ENCODE peak calls at places on chromosomes 16 and 17, in five cellular contexts. E, V, M, H and B are unnamed samples.

GRCh38 chr16:24918641-24919040 is 72.9 kb downstream of the SLC5A11 start:
- DNase-seq in E (no peak), V (no peak), M (no peak), H (no peak), B (no peak)

GRCh38 chr17:54221499-54221898 is 398.8 kb downstream of the KIF2B start:
- DNase-seq in E (no peak), V (no peak), M (no peak), H (no peak), B (no peak)

GRCh38 chr17:63431939-63432804 is 13.9 kb downstream of the CYB561 start:
- DNase-seq in E (no peak), V (peak; percentile 66), M (peak; percentile 92), H (no peak), B (no peak)

GRCh38 chr17:41651625-41652460 is 27.5 kb upstream of the KRT17 start:
- DNase-seq in E (peak; percentile 84), V (no peak), M (peak; percentile 11), H (no peak), B (no peak)

GRCh38 chr16:89363621-89364393 is 126.6 kb downstream of the ANKRD11 start:
- DNase-seq in E (peak; percentile 50), V (peak; percentile 86), M (peak; percentile 21), H (no peak), B (peak; percentile 45)

GRCh38 chr17:28335959-28336871 is 654 bp downstream of the TNFAIP1 start:
- DNase-seq in E (peak; percentile 77), V (peak; percentile 94), M (peak; percentile 75), H (no peak), B (no peak)

GRCh38 chr17:54876656-54877195 is 23.9 kb upstream of the TOM1L1 start:
- DNase-seq in E (no peak), V (no peak), M (no peak), H (no peak), B (no peak)

GRCh38 chr16:89001117-89002027 is 24.4 kb upstream of the CBFA2T3 start:
- DNase-seq in E (no peak), V (no peak), M (no peak), H (no peak), B (no peak)

GRCh38 chr16:30526137-30526822 is at the start of gene ZNF768:
- DNase-seq in E (no peak), V (no peak), M (peak; percentile 94), H (no peak), B (peak; percentile 3)

DNA sequence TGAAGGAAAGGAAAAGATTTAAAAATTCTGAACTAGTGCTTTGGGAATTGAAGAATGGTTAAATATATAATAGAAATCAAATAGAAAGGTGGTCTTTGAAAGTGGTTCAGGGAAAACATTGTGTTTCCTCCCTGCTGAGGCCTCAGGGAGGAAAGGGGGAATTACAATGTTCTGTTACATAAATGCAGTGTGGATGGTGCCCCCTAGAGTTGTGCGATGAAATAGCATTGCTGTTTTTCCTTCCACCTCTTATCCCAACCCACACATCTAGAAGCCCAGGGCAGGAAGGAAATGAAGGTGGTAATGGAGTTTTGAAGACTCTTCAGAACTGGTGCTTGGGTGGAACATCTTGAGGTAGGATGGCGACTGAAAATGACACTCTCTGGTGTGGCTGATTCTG is 6.4 kb upstream of the TOX3 start:
- DNase-seq in E (no peak), V (no peak), M (no peak), H (no peak), B (no peak)
- TF ChIP-seq CTCF in E (no peak), V (no peak), M (no peak), H (no peak), B (no peak)

GRCh38 chr17:79218825-79219200 is 144.2 kb downstream of the ENGASE start:
- DNase-seq in E (no peak), V (no peak), M (peak; percentile 45), H (no peak), B (no peak)

GRCh38 chr17:79218175-79218824 is 143.7 kb downstream of the ENGASE start:
- DNase-seq in E (no peak), V (no peak), M (no peak), H (no peak), B (no peak)

GRCh38 chr17:79216826-79217225 is 142.2 kb downstream of the ENGASE start:
- DNase-seq in E (no peak), V (no peak), M (no peak), H (no peak), B (no peak)

GRCh38 chr17:79216391-79216790 is 141.8 kb downstream of the ENGASE start:
- DNase-seq in E (no peak), V (no peak), M (no peak), H (no peak), B (no peak)

GRCh38 chr17:79217473-79218135 is 143.0 kb downstream of the ENGASE start:
- DNase-seq in E (no peak), V (no peak), M (no peak), H (no peak), B (no peak)
- H3K27me3 ChIP-seq in E (peaks cover 7% of the 10 kb centered on the region), V (peaks cover 56% of the 10 kb centered on the region), M (peaks cover 3% of the 10 kb centered on the region), H (no peaks in the 10 kb centered on the region), B (peaks cover 52% of the 10 kb centered on the region)

GRCh38 chr16:35724551-35724950 is 2265.1 kb downstream of the TP53TG3F start:
- DNase-seq in E (no peak), V (no peak), M (no peak), H (no peak), B (no peak)

GRCh38 chr16:35730251-35730650 is 2270.8 kb downstream of the TP53TG3F start:
- DNase-seq in E (no peak), V (no peak), M (no peak), H (no peak), B (no peak)

GRCh38 chr16:35731341-35732040 is 2272.1 kb downstream of the TP53TG3F start:
- DNase-seq in E (no peak), V (no peak), M (no peak), H (no peak), B (no peak)

GRCh38 chr16:35725949-35726348 is 2266.5 kb downstream of the TP53TG3F start:
- DNase-seq in E (no peak), V (no peak), M (no peak), H (no peak), B (no peak)
- H3K27ac ChIP-seq in E (no peak overlapping the region), V (no peak overlapping the region), M (no peak overlapping the region), H (no peak overlapping the region), B (no peak overlapping the region)

DNA sequence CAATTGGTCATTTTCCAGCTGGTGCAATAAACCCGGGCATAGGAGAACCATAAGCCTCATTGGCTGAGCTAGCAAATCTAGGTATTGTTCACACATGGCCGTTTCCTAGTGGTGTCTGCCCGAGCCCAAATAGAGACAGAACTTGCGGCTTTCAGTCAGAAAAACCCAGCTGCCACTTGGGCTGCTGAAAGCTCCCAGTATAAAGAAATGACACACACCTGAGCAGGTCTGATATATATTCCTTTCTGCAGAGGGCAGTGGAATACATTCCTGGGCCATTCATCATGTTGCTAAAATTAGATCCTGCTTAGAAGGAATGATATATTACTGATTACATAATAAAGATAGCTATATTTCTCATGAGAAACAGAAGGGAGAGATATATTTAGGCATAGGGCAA is 83.9 kb upstream of the IRX5 start:
- DNase-seq in E (no peak), V (no peak), M (no peak), H (no peak), B (no peak)
- TF ChIP-seq CTCF in E (no peak), V (no peak), M (no peak), H (no peak), B (no peak)

DNA sequence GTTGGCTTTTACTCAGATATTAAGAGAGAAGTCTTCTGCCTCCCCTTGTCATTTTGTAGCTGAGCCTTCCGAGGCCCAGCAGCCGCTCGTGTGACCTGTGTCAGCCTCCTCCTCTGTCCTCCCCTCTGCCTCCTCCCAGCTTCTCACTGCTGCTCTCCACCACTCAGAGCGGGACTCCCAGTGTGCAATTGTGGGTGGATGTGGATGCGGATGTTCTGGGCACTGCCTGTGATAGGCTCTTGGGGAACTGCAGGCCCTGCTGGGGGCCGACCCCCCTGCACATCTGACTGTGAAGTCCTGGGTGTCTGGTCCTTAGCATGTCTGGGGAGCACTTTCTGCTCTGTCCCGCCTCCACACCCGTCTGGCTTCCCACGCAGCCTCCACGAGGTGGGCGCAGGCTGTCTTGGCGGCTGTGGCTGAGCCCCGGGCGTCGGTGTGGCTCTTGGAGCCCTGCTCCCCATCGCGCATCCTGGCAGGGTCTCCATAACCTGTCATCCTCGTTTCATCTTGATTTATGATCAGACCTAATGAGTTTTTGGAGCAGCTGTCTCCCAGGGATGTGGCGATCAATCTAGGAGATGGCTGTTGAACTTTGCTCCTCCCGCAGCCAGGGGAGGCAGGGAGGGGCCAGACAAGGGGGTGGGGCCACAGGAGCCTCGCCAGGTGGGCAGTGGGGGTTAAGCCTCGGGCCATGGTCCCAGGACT is 28.1 kb downstream of the GRIN2C start:
- DNase-seq in E (no peak), V (no peak), M (peak; percentile 60), H (no peak), B (no peak)
- H3K27me3 ChIP-seq in E (no peaks in the 10 kb centered on the region), V (no peaks in the 10 kb centered on the region), M (no peaks in the 10 kb centered on the region), H (no peaks in the 10 kb centered on the region), B (no peaks in the 10 kb centered on the region)

GRCh38 chr16:10870808-10871156 is 6.2 kb upstream of the CIITA start:
- DNase-seq in E (no peak), V (no peak), M (no peak), H (no peak), B (no peak)
- H3K27ac ChIP-seq in E (peak overlapping the region; percentile 9), V (no peak overlapping the region), M (peak overlapping the region; percentile 43), H (peak overlapping the region; percentile 16), B (no peak overlapping the region)

GRCh38 chr17:48070195-48070594 is 22.0 kb downstream of the NFE2L1 start:
- DNase-seq in E (no peak), V (no peak), M (no peak), H (no peak), B (no peak)

GRCh38 chr17:48071654-48072053 is 23.5 kb downstream of the NFE2L1 start:
- DNase-seq in E (no peak), V (peak; percentile 36), M (no peak), H (no peak), B (no peak)

GRCh38 chr17:48068491-48068961 is 20.4 kb downstream of the NFE2L1 start:
- DNase-seq in E (no peak), V (peak; percentile 65), M (no peak), H (no peak), B (no peak)

GRCh38 chr17:48077555-48077954 is 23.7 kb downstream of the CBX1 start:
- DNase-seq in E (no peak), V (no peak), M (no peak), H (no peak), B (no peak)

GRCh38 chr17:48074322-48075054 is 26.3 kb downstream of the NFE2L1 start:
- DNase-seq in E (peak; percentile 78), V (peak; percentile 82), M (peak; percentile 77), H (peak; percentile 44), B (peak; percentile 65)
- TF ChIP-seq CTCF in E (peak; percentile 88), V (peak; percentile 93), M (peak; percentile 98), H (peak; percentile 81), B (peak; percentile 85)

DNA sequence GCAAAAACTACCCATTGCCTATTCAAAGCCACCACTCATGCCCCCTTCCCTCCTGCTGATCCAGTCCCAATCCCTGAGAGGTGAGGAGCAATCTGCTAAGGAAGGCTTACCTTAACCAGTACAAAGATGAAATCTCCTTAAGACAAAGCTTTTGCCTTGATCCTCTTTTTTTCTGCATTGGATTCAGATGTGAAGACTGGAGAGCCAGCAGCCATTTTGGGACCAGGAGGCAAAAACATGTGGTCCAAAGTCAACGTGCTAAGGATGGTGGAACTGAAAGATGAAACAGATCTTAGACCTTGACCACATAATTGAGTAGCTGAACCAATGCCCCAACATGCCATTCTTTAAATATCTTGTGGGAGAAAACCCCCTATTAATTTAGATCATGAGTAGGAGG is 171.4 kb downstream of the IRX5 start:
- DNase-seq in E (no peak), V (no peak), M (no peak), H (no peak), B (no peak)
- H3K27me3 ChIP-seq in E (no peaks in the 10 kb centered on the region), V (no peaks in the 10 kb centered on the region), M (no peaks in the 10 kb centered on the region), H (no peaks in the 10 kb centered on the region), B (no peaks in the 10 kb centered on the region)